ENCODE peak calls at places on chromosome 20, in eight cellular contexts. V is GM23338, Y is HL-60, N is GM12891, P is sigmoid colon, T is Panc1, S is GM12892, U is stomach. C is an unnamed sample.

GRCh38 chr20:63101781-63102719 is 95.3 kb upstream of the BHLHE23 start:
- DNase-seq in V (peak), Y (no peak), N (peak), P (peak), T (no peak), S (peak), U (peak), C (no peak)

GRCh38 chr20:19758888-19759331 is 852 bp downstream of the RIN2 start:
- DNase-seq in V (peak), Y (no peak), N (no peak), P (peak), T (no peak), S (no peak), U (peak), C (peak)

GRCh38 chr20:14498809-14499208 is 161.4 kb upstream of the FLRT3 start:
- DNase-seq in V (peak), Y (no peak), N (no peak), P (no peak), T (no peak), S (no peak), U (no peak), C (peak)

GRCh38 chr20:43389839-43390626 is 67.7 kb upstream of the SRSF6 start:
- DNase-seq in V (no peak), Y (no peak), N (peak), P (no peak), T (no peak), S (no peak), U (no peak), C (peak)

GRCh38 chr20:63029358-63030121 is 22.8 kb upstream of the BHLHE23 start:
- DNase-seq in V (peak), Y (no peak), N (no peak), P (no peak), T (no peak), S (no peak), U (no peak), C (peak)

GRCh38 chr20:31508517-31509244 is 5.6 kb upstream of the HM13 start:
- DNase-seq in V (no peak), Y (no peak), N (no peak), P (no peak), T (no peak), S (no peak), U (no peak), C (no peak)

GRCh38 chr20:59163641-59164530 is at the start of gene ZNF831:
- DNase-seq in V (no peak), Y (peak), N (no peak), P (no peak), T (no peak), S (no peak), U (no peak), C (no peak)

GRCh38 chr20:49660912-49661311 is 52.8 kb downstream of the B4GALT5 start:
- DNase-seq in V (no peak), Y (no peak), N (no peak), P (no peak), T (no peak), S (no peak), U (no peak), C (no peak)

GRCh38 chr20:20593447-20594170 is 118.8 kb downstream of the RALGAPA2 start:
- DNase-seq in V (peak), Y (no peak), N (peak), P (no peak), T (peak), S (no peak), U (no peak), C (peak)

GRCh38 chr20:38172344-38172743 is 7.3 kb upstream of the TGM2 start:
- DNase-seq in V (no peak), Y (no peak), N (no peak), P (peak), T (no peak), S (no peak), U (no peak), C (no peak)

GRCh38 chr20:10469599-10469998 is 34.5 kb downstream of the SLX4IP start:
- DNase-seq in V (peak), Y (no peak), N (no peak), P (peak), T (peak), S (no peak), U (no peak), C (peak)

GRCh38 chr20:38167851-38168760 is 3.0 kb upstream of the TGM2 start:
- DNase-seq in V (peak), Y (peak), N (no peak), P (peak), T (no peak), S (no peak), U (peak), C (peak)

GRCh38 chr20:32249030-32249738 is 28.3 kb upstream of the KIF3B start:
- DNase-seq in V (no peak), Y (peak), N (no peak), P (no peak), T (no peak), S (no peak), U (no peak), C (no peak)

GRCh38 chr20:57652865-57653545 is 32.8 kb upstream of the ZBP1 start:
- DNase-seq in V (no peak), Y (no peak), N (peak), P (no peak), T (no peak), S (peak), U (peak), C (no peak)

GRCh38 chr20:59571591-59572314 is 32.6 kb upstream of the PHACTR3 start:
- DNase-seq in V (peak), Y (peak), N (peak), P (peak), T (no peak), S (peak), U (peak), C (peak)

GRCh38 chr20:59151820-59152219 is 11.8 kb upstream of the ZNF831 start:
- DNase-seq in V (no peak), Y (no peak), N (no peak), P (no peak), T (no peak), S (no peak), U (no peak), C (no peak)

GRCh38 chr20:23112595-23112994 is 26.5 kb upstream of the CD93 start:
- DNase-seq in V (no peak), Y (no peak), N (no peak), P (no peak), T (no peak), S (no peak), U (no peak), C (no peak)

GRCh38 chr20:41632896-41633295 is 14.7 kb upstream of the CHD6 start:
- DNase-seq in V (no peak), Y (peak), N (no peak), P (no peak), T (no peak), S (no peak), U (no peak), C (no peak)

GRCh38 chr20:9570612-9571011 is 56.2 kb downstream of the LAMP5 start:
- DNase-seq in V (no peak), Y (no peak), N (no peak), P (no peak), T (no peak), S (no peak), U (no peak), C (no peak)

GRCh38 chr20:49320460-49320859 is 42.6 kb upstream of the ZNFX1 start:
- DNase-seq in V (peak), Y (no peak), N (no peak), P (no peak), T (no peak), S (no peak), U (no peak), C (no peak)

GRCh38 chr20:16367948-16368560 is 205.2 kb downstream of the KIF16B start:
- DNase-seq in V (no peak), Y (no peak), N (no peak), P (no peak), T (no peak), S (no peak), U (no peak), C (no peak)

GRCh38 chr20:42895062-42895461 is 294.6 kb downstream of the PTPRT start:
- DNase-seq in V (no peak), Y (no peak), N (no peak), P (no peak), T (no peak), S (no peak), U (no peak), C (no peak)

GRCh38 chr20:59482581-59483187 is 121.7 kb upstream of the PHACTR3 start:
- DNase-seq in V (no peak), Y (no peak), N (no peak), P (no peak), T (no peak), S (no peak), U (no peak), C (no peak)

GRCh38 chr20:1946762-1947534 is 46.9 kb downstream of the PDYN start:
- DNase-seq in V (peak), Y (no peak), N (no peak), P (peak), T (no peak), S (no peak), U (peak), C (peak)

GRCh38 chr20:46222521-46223007 is 85.7 kb downstream of the CDH22 start:
- DNase-seq in V (peak), Y (no peak), N (no peak), P (no peak), T (no peak), S (no peak), U (peak), C (no peak)

GRCh38 chr20:13220194-13220856 is 749 bp upstream of the ISM1 start:
- DNase-seq in V (peak), Y (no peak), N (peak), P (peak), T (no peak), S (peak), U (peak), C (peak)

GRCh38 chr20:63941282-63942060 is 14.7 kb downstream of the UCKL1 start:
- DNase-seq in V (peak), Y (peak), N (peak), P (peak), T (no peak), S (no peak), U (peak), C (peak)

GRCh38 chr20:61876931-61877330 is 188.8 kb downstream of the TAF4 start:
- DNase-seq in V (no peak), Y (no peak), N (no peak), P (no peak), T (no peak), S (no peak), U (no peak), C (no peak)

GRCh38 chr20:6626805-6627204 is 140.7 kb upstream of the BMP2 start:
- DNase-seq in V (peak), Y (no peak), N (no peak), P (no peak), T (no peak), S (no peak), U (no peak), C (no peak)

GRCh38 chr20:17875106-17875980 is 93.3 kb downstream of the SNX5 start:
- DNase-seq in V (no peak), Y (no peak), N (no peak), P (peak), T (no peak), S (no peak), U (peak), C (no peak)

GRCh38 chr20:62386383-62387218 is at the start of gene RPS21:
- DNase-seq in V (peak), Y (peak), N (peak), P (peak), T (no peak), S (peak), U (peak), C (peak)

GRCh38 chr20:53899351-53900167 is 170.8 kb downstream of the BCAS1 start:
- DNase-seq in V (no peak), Y (no peak), N (no peak), P (no peak), T (peak), S (peak), U (peak), C (no peak)

GRCh38 chr20:1959156-1959555 is 34.7 kb downstream of the PDYN start:
- DNase-seq in V (no peak), Y (no peak), N (no peak), P (no peak), T (no peak), S (no peak), U (no peak), C (no peak)

GRCh38 chr20:57648878-57649616 is 28.8 kb upstream of the ZBP1 start:
- DNase-seq in V (no peak), Y (no peak), N (no peak), P (no peak), T (no peak), S (no peak), U (no peak), C (no peak)

GRCh38 chr20:3677733-3678132 is 4.1 kb downstream of the ADAM33 start:
- DNase-seq in V (no peak), Y (no peak), N (no peak), P (peak), T (no peak), S (no peak), U (no peak), C (peak)

GRCh38 chr20:47353697-47354387 is 2.7 kb downstream of the ZMYND8 start:
- DNase-seq in V (no peak), Y (no peak), N (no peak), P (no peak), T (no peak), S (no peak), U (no peak), C (no peak)

GRCh38 chr20:47350691-47351545 is 5.6 kb downstream of the ZMYND8 start:
- DNase-seq in V (no peak), Y (no peak), N (no peak), P (no peak), T (no peak), S (no peak), U (no peak), C (no peak)

GRCh38 chr20:47351643-47352331 is 4.7 kb downstream of the ZMYND8 start:
- DNase-seq in V (peak), Y (no peak), N (no peak), P (no peak), T (no peak), S (no peak), U (no peak), C (no peak)

GRCh38 chr20:47353224-47353696 is 3.2 kb downstream of the ZMYND8 start:
- DNase-seq in V (no peak), Y (no peak), N (no peak), P (no peak), T (no peak), S (no peak), U (no peak), C (no peak)

DNA sequence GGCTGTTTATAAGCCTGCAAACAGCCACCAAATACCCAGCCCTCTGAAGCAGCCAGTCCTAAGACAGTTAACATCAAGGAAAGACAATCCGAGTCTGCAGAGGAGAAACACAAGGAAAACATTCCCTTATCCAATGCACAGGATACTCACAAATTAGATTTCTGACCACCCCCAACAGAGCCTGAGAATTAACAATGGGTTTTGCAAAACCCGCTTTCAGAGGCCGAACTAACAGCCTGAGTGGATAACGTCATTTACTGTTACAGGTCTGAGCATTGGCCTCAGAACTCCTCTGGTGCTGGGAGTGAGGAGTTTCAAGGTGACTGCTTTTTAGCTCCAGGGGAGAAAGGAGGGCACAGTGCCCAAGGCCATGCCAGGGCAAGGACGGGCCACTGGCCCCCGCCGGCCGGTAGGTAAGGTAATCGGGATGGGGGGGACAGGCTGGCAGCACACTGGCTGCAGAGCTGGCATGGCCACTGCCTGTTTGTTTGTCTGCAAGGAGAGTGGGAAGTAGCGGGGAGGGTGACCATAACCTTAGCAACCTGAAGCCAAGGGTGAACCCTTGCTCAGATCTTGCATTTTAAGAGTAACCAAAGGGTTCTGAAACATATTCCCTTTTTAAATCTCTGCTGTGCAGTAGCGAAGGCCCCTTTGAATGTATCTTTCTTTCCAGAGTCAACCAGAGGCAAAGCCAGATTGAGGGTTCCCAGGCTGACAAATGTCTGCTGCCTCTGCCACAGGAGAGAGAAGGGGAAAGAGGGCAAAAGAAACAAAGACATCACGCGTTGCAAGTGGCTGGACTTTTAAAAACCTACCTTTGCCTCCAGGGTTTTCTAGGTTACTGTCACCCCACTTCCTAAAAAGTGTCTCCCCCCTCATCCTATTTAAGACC is 3.9 kb downstream of the ZMYND8 start:
- DNase-seq in V (peak), Y (no peak), N (no peak), P (no peak), T (no peak), S (no peak), U (peak), C (peak)
- TF ChIP-seq POLR2AphosphoS5 in V (no peak), Y (no peak), N (no peak), P (no peak), T (peak), S (no peak), U (no peak), C (peak)

DNA sequence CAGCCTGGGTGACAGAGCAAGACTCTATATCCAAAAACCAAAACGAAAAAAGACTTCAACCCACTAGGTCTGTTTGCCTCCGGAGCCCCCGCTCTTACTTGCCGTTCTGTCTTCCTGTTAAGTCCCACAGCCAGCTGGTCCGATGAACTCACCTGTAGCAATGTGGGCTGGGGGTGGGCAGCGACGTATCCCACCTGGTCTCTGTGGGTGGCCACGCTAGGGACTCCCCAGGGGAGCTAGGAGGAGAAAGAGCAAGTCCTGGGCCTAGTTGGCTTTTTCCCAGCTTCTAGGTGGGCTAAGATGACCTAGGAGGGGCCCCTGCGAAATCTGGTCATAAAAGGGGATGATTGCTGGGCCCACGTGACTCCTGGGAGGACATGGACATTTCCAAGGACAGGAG is 166.0 kb upstream of the KCNG1 start:
- DNase-seq in V (no peak), Y (no peak), N (no peak), P (no peak), T (no peak), S (no peak), U (no peak), C (peak)
- TF ChIP-seq POLR2AphosphoS5 in V (no peak), Y (no peak), N (no peak), P (no peak), T (no peak), S (no peak), U (no peak), C (no peak)

GRCh38 chr20:8375898-8376297 is 243.8 kb downstream of the PLCB1 start:
- DNase-seq in V (no peak), Y (no peak), N (no peak), P (no peak), T (no peak), S (no peak), U (no peak), C (no peak)

GRCh38 chr20:8370774-8371173 is 238.7 kb downstream of the PLCB1 start:
- DNase-seq in V (no peak), Y (no peak), N (no peak), P (no peak), T (no peak), S (no peak), U (no peak), C (no peak)

GRCh38 chr20:8376940-8377339 is 244.9 kb downstream of the PLCB1 start:
- DNase-seq in V (no peak), Y (no peak), N (no peak), P (no peak), T (no peak), S (no peak), U (no peak), C (no peak)

GRCh38 chr20:8373579-8373978 is 241.5 kb downstream of the PLCB1 start:
- DNase-seq in V (no peak), Y (no peak), N (no peak), P (no peak), T (no peak), S (no peak), U (no peak), C (no peak)

DNA sequence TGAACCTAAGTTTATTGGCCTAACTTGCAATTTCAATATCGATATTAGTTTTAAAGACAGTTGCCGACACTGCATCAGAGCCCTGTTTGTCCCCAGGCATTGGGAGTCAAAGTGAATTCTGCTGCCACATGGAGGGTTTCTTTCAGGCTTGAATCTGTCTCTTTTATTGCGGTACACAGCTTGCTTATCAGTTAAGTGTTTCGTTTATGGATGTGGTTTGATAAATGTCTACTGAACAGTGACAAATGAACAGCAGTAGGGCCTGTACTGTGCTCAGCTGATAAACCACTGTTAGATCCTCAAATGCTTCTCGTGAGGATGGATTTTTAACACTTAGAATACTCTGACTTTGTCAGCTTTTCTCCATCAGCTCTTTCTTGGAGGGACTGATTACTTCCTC is 240.8 kb downstream of the PLCB1 start:
- DNase-seq in V (no peak), Y (no peak), N (no peak), P (no peak), T (no peak), S (no peak), U (no peak), C (no peak)
- TF ChIP-seq POLR2AphosphoS5 in V (no peak), Y (no peak), N (no peak), P (no peak), T (no peak), S (no peak), U (no peak), C (no peak)

DNA sequence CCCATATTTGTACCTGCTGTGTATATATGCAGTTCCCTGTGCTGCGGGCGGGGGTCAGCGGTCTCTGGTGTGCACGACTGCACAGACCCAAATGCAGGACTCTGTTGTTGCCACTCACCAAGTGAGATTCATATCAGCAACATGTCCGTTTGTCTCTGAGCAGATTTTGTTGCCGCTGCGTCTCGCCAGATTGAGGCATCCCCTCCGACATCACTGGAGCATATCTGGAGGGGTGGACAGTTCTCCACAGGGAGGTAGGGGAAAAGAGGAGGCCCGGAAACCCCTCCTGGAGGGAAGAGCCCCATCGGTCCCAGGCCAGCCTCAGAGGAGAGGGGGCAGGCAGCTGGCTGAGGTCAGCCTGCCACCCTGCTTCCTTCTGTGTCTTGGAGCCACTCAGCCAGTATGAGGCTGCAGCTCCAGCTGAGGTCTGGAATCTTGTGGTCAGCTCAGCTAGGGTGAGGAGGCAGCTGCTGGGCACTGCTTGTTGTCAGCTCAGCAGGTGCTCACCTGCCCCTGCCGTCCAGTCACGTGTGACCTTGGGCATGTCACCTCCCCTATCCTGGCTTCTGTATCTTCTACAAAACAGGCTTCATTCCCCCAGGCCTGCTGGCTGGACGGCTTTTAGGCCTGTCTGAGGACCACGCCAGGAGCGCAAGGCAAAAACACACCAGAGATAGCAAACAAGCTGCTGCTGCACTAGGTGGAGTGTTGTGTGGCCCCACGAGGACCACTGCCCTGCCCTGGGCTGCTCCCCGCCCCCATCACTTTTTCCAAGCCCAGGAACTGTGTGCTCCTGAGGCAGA is 47.1 kb downstream of the HNF4A start:
- DNase-seq in V (no peak), Y (no peak), N (no peak), P (no peak), T (no peak), S (no peak), U (no peak), C (no peak)
- TF ChIP-seq POLR2AphosphoS5 in V (no peak), Y (no peak), N (no peak), P (no peak), T (no peak), S (no peak), U (no peak), C (no peak)